ENCODE peak calls at places on chromosomes 7 and 10, in eight cellular contexts. E is heart left ventricle; M is H9; V is heart right ventricle; X is CD4-positive, alpha-beta memory T cell; U is GM23248; W is brain microvascular endothelial cell; A is substantia nigra. Q is an unnamed sample.

GRCh38 chr7:152663101-152663740 is 12.7 kb downstream of the XRCC2 start:
- DNase-seq in E (no peak), M (no peak), V (no peak), X (no peak), U (no peak), W (no peak), A (no peak), Q (no peak)

GRCh38 chr7:43044521-43044920 is 67.9 kb upstream of the HECW1 start:
- DNase-seq in E (no peak), M (no peak), V (no peak), X (no peak), U (no peak), W (no peak), A (no peak), Q (no peak)

GRCh38 chr7:151087247-151088018 is 1.2 kb downstream of the AGAP3 start:
- DNase-seq in E (peak; percentile 71), M (no peak), V (peak; percentile 73), X (peak; percentile 47), U (peak; percentile 84), W (no peak), A (peak; percentile 45), Q (peak; percentile 51)

GRCh38 chr10:124630551-124630950 is 113.6 kb downstream of the FAM53B start:
- DNase-seq in E (no peak), M (no peak), V (no peak), X (no peak), U (no peak), W (no peak), A (no peak), Q (no peak)

GRCh38 chr7:70696139-70696782 is 435.7 kb upstream of the GALNT17 start:
- DNase-seq in E (no peak), M (no peak), V (no peak), X (no peak), U (peak; percentile 57), W (peak; percentile 13), A (no peak), Q (no peak)

GRCh38 chr7:159025161-159025779 is 119.4 kb downstream of the VIPR2 start:
- DNase-seq in E (no peak), M (peak; percentile 19), V (no peak), X (no peak), U (no peak), W (peak; percentile 46), A (no peak), Q (no peak)

GRCh38 chr7:27142562-27143021 is 889 bp downstream of the HOXA5 start:
- DNase-seq in E (no peak), M (no peak), V (no peak), X (no peak), U (no peak), W (no peak), A (no peak), Q (no peak)

GRCh38 chr10:132538031-132538789 is 623 bp downstream of the INPP5A start:
- DNase-seq in E (peak; percentile 40), M (no peak), V (no peak), X (no peak), U (peak; percentile 52), W (no peak), A (no peak), Q (no peak)

GRCh38 chr7:157565201-157565626 is 228.4 kb downstream of the DNAJB6 start:
- DNase-seq in E (no peak), M (no peak), V (no peak), X (no peak), U (no peak), W (no peak), A (no peak), Q (no peak)

GRCh38 chr10:609868-610545 is 79.5 kb downstream of the DIP2C start:
- DNase-seq in E (no peak), M (no peak), V (no peak), X (no peak), U (peak; percentile 32), W (no peak), A (no peak), Q (no peak)

GRCh38 chr7:111677848-111678247 is 115.6 kb upstream of the IMMP2L start:
- DNase-seq in E (no peak), M (no peak), V (no peak), X (no peak), U (no peak), W (no peak), A (no peak), Q (no peak)

GRCh38 chr7:54354436-54354835 is 187.7 kb upstream of the VSTM2A start:
- DNase-seq in E (no peak), M (no peak), V (no peak), X (no peak), U (no peak), W (no peak), A (no peak), Q (no peak)

GRCh38 chr7:6647541-6647940 is 10.4 kb downstream of the ZNF316 start:
- DNase-seq in E (peak; percentile 7), M (no peak), V (no peak), X (no peak), U (no peak), W (no peak), A (no peak), Q (no peak)

GRCh38 chr7:157738064-157738460 is 401.3 kb downstream of the DNAJB6 start:
- DNase-seq in E (no peak), M (peak; percentile 56), V (no peak), X (no peak), U (no peak), W (no peak), A (no peak), Q (no peak)

GRCh38 chr10:110488124-110488681 is 9.5 kb upstream of the DUSP5 start:
- DNase-seq in E (no peak), M (no peak), V (no peak), X (no peak), U (peak; percentile 31), W (peak; percentile 67), A (no peak), Q (no peak)

GRCh38 chr7:50728184-50728583 is 54.5 kb downstream of the GRB10 start:
- DNase-seq in E (no peak), M (no peak), V (no peak), X (no peak), U (peak; percentile 80), W (peak; percentile 47), A (no peak), Q (no peak)

GRCh38 chr7:106865130-106866115 is at the start of gene PIK3CG:
- DNase-seq in E (no peak), M (no peak), V (no peak), X (peak; percentile 63), U (no peak), W (no peak), A (no peak), Q (no peak)

GRCh38 chr7:73971315-73971700 is 56.7 kb upstream of the ELN start:
- DNase-seq in E (no peak), M (no peak), V (no peak), X (no peak), U (no peak), W (no peak), A (no peak), Q (no peak)

GRCh38 chr10:17175551-17175950 is 25.9 kb downstream of the TRDMT1 start:
- DNase-seq in E (no peak), M (no peak), V (no peak), X (no peak), U (peak; percentile 65), W (peak; percentile 46), A (no peak), Q (no peak)

GRCh38 chr7:101171442-101171837 is 6.1 kb upstream of the VGF start:
- DNase-seq in E (no peak), M (no peak), V (no peak), X (no peak), U (no peak), W (no peak), A (no peak), Q (no peak)
- H3K27ac ChIP-seq in E (no peak overlapping the region), M (no peak overlapping the region), V (no peak overlapping the region), X (no peak overlapping the region), U (no peak overlapping the region), W (no peak overlapping the region), A (no peak overlapping the region), Q (no peak overlapping the region)

DNA sequence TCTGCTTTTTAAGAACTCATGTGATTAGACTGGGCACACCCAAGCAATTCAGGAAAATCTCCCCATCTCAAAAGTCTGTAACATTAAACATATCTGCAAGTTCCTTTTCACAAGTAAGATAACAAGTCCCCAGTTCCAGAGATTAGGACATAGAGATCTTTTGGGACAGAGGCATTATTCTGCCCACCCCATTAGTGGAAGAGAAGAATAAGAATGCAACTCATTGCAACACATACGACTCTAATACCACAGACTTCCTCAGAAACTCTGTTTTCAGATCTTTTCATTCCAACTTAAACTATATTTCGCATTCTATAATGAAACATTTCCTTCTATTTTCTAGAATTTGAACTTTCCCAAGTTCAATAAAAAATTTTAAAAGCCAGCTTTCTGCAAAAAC is 137.7 kb downstream of the SEMA3C start:
- DNase-seq in E (no peak), M (no peak), V (no peak), X (no peak), U (peak; percentile 30), W (no peak), A (no peak), Q (no peak)
- H3K27ac ChIP-seq in E (peak overlapping the region; percentile 42), M (no peak overlapping the region), V (peak overlapping the region; percentile 45), X (no peak overlapping the region), U (peak overlapping the region; percentile 63), W (no peak overlapping the region), A (peak overlapping the region; percentile 18), Q (no peak overlapping the region)

GRCh38 chr7:19011212-19011611 is 106.2 kb downstream of the TWIST1 start:
- DNase-seq in E (no peak), M (no peak), V (no peak), X (no peak), U (peak; percentile 33), W (peak; percentile 53), A (no peak), Q (no peak)

GRCh38 chr7:19015066-19015465 is 102.4 kb downstream of the TWIST1 start:
- DNase-seq in E (no peak), M (no peak), V (no peak), X (no peak), U (no peak), W (no peak), A (no peak), Q (no peak)

GRCh38 chr7:19009241-19009935 is 108.0 kb downstream of the TWIST1 start:
- DNase-seq in E (no peak), M (no peak), V (no peak), X (no peak), U (peak; percentile 61), W (no peak), A (no peak), Q (no peak)

DNA sequence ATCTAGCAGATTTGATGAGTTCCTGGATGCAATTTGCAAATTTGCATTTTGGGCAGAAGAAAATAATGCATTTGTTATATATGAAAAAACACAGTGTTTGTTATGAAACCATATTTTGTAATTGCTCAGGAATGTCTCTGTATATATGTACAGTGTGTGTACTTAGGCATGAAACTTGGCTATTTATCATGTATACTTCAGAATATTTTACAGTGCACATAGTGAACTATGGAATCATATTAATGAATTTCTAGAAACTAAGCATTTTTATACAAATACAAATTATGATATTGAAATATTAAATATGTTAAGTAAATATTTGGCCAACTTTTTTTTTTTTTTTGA is 107.5 kb downstream of the TWIST1 start:
- DNase-seq in E (no peak), M (no peak), V (no peak), X (no peak), U (peak; percentile 42), W (no peak), A (no peak), Q (no peak)
- H3K27ac ChIP-seq in E (no peak overlapping the region), M (no peak overlapping the region), V (no peak overlapping the region), X (no peak overlapping the region), U (peak overlapping the region; percentile 37), W (no peak overlapping the region), A (no peak overlapping the region), Q (no peak overlapping the region)

DNA sequence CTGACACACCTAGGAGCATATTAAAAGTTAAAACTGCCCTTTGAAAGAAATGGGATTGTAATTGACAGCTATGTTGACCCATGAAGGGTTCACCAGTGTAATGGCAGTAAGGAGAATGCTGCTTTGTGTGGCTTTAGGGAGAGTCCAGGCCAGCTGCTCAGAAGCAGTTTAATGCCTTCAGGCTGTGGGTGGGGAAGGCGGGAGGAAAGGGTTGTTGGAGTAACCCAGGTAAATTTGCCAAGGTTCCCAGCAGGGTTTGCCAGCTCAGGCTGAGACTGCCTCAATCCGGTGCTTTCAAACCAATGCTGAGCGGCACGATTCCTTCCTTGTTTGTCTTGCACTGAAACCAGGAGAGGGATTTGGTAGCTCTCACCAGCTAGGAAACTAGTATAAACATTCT is 637.2 kb downstream of the INHBA start:
- DNase-seq in E (no peak), M (no peak), V (no peak), X (no peak), U (no peak), W (no peak), A (no peak), Q (no peak)
- H3K27ac ChIP-seq in E (no peak overlapping the region), M (no peak overlapping the region), V (no peak overlapping the region), X (no peak overlapping the region), U (no peak overlapping the region), W (no peak overlapping the region), A (no peak overlapping the region), Q (no peak overlapping the region)

Q was measured in caudate nucleus.